ENCODE peak calls at places on chromosomes 13 and 19, in four cellular contexts. E is neuronal stem cell; J is endothelial cell of umbilical vein; V is CD4-positive, CD25-positive, alpha-beta regulatory T cell. A is an unnamed sample. For H3K36me3 and H3K4me1, the result is how much of the 10 kb centered on the place peaks cover.

GRCh38 chr19:5341981-5342380 is 1.4 kb upstream of the PTPRS start:
- DNase-seq in E (no peak), V (no peak), J (no peak), A (no peak)

GRCh38 chr19:56139847-56140582 is 1.1 kb upstream of the ZNF444 start:
- DNase-seq in E (no peak), J (no peak), V (no peak), A (no peak)

GRCh38 chr13:39538826-39539555 is 64.0 kb downstream of the LHFPL6 start:
- DNase-seq in V (no peak), E (no peak), J (no peak), A (no peak)

GRCh38 chr13:76630629-76631028 is 255.6 kb downstream of the KCTD12 start:
- DNase-seq in E (no peak), J (no peak), V (no peak), A (no peak)

GRCh38 chr13:33312150-33312908 is 26.8 kb upstream of the STARD13 start:
- DNase-seq in E (no peak), V (no peak), J (peak), A (no peak)

GRCh38 chr13:37918116-37919100 is 48.8 kb upstream of the TRPC4 start:
- DNase-seq in V (no peak), J (no peak), E (no peak), A (no peak)

GRCh38 chr13:23946067-23946466 is 48.8 kb upstream of the C1QTNF9B start:
- DNase-seq in E (no peak), V (no peak), J (no peak), A (no peak)

GRCh38 chr13:35927554-35927953 is 203.6 kb downstream of the DCLK1 start:
- DNase-seq in J (peak), E (no peak), V (no peak), A (no peak)

GRCh38 chr13:97401421-97401820 is 32.5 kb upstream of the RAP2A start:
- DNase-seq in V (no peak), J (no peak), E (no peak), A (no peak)

GRCh38 chr13:99280166-99280565 is 22.0 kb upstream of the GPR18 start:
- DNase-seq in J (no peak), V (no peak), E (no peak), A (no peak)

GRCh38 chr13:38530492-38530891 is 156.4 kb upstream of the FREM2 start:
- DNase-seq in V (no peak), E (no peak), J (no peak), A (no peak)

GRCh38 chr19:53634768-53635167 is 3.0 kb downstream of the DPRX start:
- DNase-seq in E (no peak), J (no peak), V (no peak), A (no peak)

GRCh38 chr19:33616857-33617256 is 4.9 kb upstream of the CHST8 start:
- DNase-seq in J (no peak), V (no peak), E (no peak), A (no peak)

GRCh38 chr13:20714563-20715339 is 11.3 kb downstream of the IL17D start:
- DNase-seq in E (no peak), J (peak), V (no peak), A (peak)

GRCh38 chr13:40031031-40031430 is 375.6 kb downstream of the COG6 start:
- DNase-seq in J (peak), V (no peak), E (no peak), A (no peak)

GRCh38 chr19:42010245-42011126 is 16.5 kb upstream of the ATP1A3 start:
- DNase-seq in V (no peak), J (no peak), E (no peak), A (no peak)

GRCh38 chr19:16442386-16443276 is 29.1 kb downstream of the EPS15L1 start:
- DNase-seq in V (no peak), E (no peak), J (peak), A (peak)

GRCh38 chr19:597406-598315 is 8.0 kb downstream of the HCN2 start:
- DNase-seq in J (no peak), E (no peak), V (no peak), A (no peak)

GRCh38 chr13:30394798-30395191 is 27.5 kb upstream of the UBE2L5 start:
- DNase-seq in V (no peak), E (no peak), J (peak), A (no peak)

GRCh38 chr13:94305934-94306333 is 173.5 kb downstream of the DCT start:
- DNase-seq in V (no peak), E (no peak), J (no peak), A (no peak)

GRCh38 chr13:98582947-98583346 is 6.0 kb upstream of the STK24 start:
- DNase-seq in V (no peak), J (no peak), E (no peak), A (no peak)

GRCh38 chr13:21817878-21818277 is 147.0 kb downstream of the FGF9 start:
- DNase-seq in E (no peak), J (no peak), V (no peak), A (no peak)

GRCh38 chr19:28314771-28315170 is 898.2 kb downstream of the UQCRFS1 start:
- DNase-seq in J (no peak), E (no peak), V (no peak), A (no peak)

GRCh38 chr13:85590231-85590931 is 208.8 kb downstream of the SLITRK6 start:
- DNase-seq in V (no peak), J (no peak), E (no peak), A (no peak)

GRCh38 chr19:41734585-41734984 is 20.7 kb upstream of the CEACAM6 start:
- DNase-seq in E (no peak), V (no peak), J (no peak), A (no peak)

GRCh38 chr13:84651288-84651687 is 769.0 kb upstream of the SLITRK1 start:
- DNase-seq in J (no peak), E (no peak), V (no peak), A (no peak)

GRCh38 chr13:68368922-68369321 is 1138.8 kb upstream of the PCDH9 start:
- DNase-seq in J (no peak), V (no peak), E (no peak), A (no peak)

GRCh38 chr13:100490692-100491091 is 97.9 kb downstream of the GGACT start:
- DNase-seq in V (no peak), E (no peak), J (no peak), A (no peak)

GRCh38 chr19:12692960-12693359 is 3.5 kb downstream of the FBXW9 start:
- DNase-seq in E (no peak), V (no peak), J (no peak), A (no peak)

GRCh38 chr13:95019886-95020285 is 281.4 kb downstream of the ABCC4 start:
- DNase-seq in J (no peak), E (no peak), V (no peak), A (no peak)

GRCh38 chr13:46951516-46951915 is 54.7 kb upstream of the HTR2A start:
- DNase-seq in E (no peak), V (no peak), J (no peak), A (no peak)

GRCh38 chr19:2740314-2740656 is 468 bp upstream of the SLC39A3 start:
- DNase-seq in J (no peak), V (no peak), E (no peak), A (no peak)

GRCh38 chr19:9909251-9909650 is 27.1 kb downstream of the OLFM2 start:
- DNase-seq in E (no peak), V (no peak), J (no peak), A (no peak)

GRCh38 chr19:5495792-5496191 is 40.6 kb downstream of the ZNRF4 start:
- DNase-seq in V (no peak), J (no peak), E (no peak), A (no peak)

GRCh38 chr13:19860884-19861655 is 2.4 kb downstream of the ZMYM5 start:
- DNase-seq in V (no peak), E (peak), J (peak), A (no peak)

DNA sequence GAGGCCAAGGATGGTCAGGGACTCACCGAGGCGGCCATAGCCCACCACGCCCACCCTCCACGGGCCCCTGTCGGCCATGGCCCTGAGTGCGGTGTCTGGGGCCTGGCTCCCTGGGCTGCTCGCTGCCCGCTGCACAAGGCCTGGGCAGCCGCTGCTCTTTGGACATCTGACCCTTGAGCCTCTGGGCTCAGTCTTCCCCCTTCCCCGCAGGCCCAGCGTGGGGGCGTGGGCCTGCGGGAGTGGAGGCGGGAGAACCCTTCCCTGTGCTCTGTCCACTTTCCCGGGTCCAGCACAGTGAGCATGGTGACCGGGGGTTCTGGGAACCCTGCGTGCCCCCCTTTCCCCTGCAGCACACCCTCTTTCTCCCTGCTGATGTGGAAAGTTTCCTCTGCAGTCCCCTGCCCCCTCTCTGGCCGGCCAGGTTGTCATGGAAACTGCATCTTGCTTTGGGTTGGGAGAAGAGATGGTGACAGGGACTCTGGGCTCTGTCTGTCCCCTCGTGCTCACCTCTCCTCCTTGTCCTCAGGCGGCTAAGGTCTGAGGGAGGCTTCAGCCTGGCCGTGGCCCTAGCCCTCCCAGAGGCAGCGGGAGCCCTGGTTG is at the start of gene ASPDH:
- DNase-seq in E (no peak), V (no peak), J (no peak), A (no peak)
- H3K27ac ChIP-seq in E (peak), V (no peak), J (no peak), A (no peak)

GRCh38 chr19:29367701-29368306 is 154.9 kb upstream of the UQCRFS1 start:
- DNase-seq in V (no peak), J (no peak), E (no peak), A (no peak)
- H3K36me3 ChIP-seq in V (under half), J (under half), E (under half), A (under half)

GRCh38 chr19:43672061-43672679 is 2.2 kb upstream of the PLAUR start:
- DNase-seq in V (no peak), J (no peak), E (no peak), A (no peak)
- H3K4me1 ChIP-seq in V (under half), J (under half), E (under half), A (under half)

GRCh38 chr19:1616875-1617274 is 11.6 kb upstream of the UQCR11 start:
- DNase-seq in V (no peak), J (no peak), E (no peak), A (no peak)
- H3K27ac ChIP-seq in V (no peak), J (no peak), E (no peak), A (no peak)

A was measured in gastrocnemius medialis.